ENCODE peak calls at places on chromosomes 3 and 15, in five cellular contexts. O is psoas muscle, F is hippocampal formation, K is HEK293T, N is pancreas. V is an unnamed sample.

GRCh38 chr3:112811150-112811884 is 35.3 kb downstream of the CD200R1L start:
- DNase-seq in N (no peak), O (peak; percentile 18), F (no peak), K (no peak), V (peak; percentile 23)

GRCh38 chr3:46538803-46539442 is 27.2 kb downstream of the LRRC2 start:
- DNase-seq in K (no peak), O (peak; percentile 41), F (peak; percentile 5), N (no peak), V (no peak)

GRCh38 chr15:69648775-69649735 is 196.4 kb downstream of the RPLP1 start:
- DNase-seq in F (no peak), N (peak; percentile 8), O (no peak), K (no peak), V (no peak)

GRCh38 chr15:62835351-62835750 is 207.2 kb upstream of the TPM1 start:
- DNase-seq in O (peak; percentile 47), F (no peak), N (peak; percentile 79), K (no peak), V (no peak)

GRCh38 chr15:80787238-80787805 is 8.2 kb downstream of the CEMIP start:
- DNase-seq in N (no peak), O (no peak), K (no peak), F (no peak), V (no peak)

GRCh38 chr15:83571820-83572707 is 81.9 kb upstream of the ADAMTSL3 start:
- DNase-seq in O (no peak), K (peak; percentile 39), N (no peak), F (no peak), V (no peak)

GRCh38 chr15:29711531-29711930 is 110.7 kb downstream of the TJP1 start:
- DNase-seq in F (no peak), N (no peak), O (no peak), K (no peak), V (no peak)

GRCh38 chr3:9838856-9839255 is 5.0 kb downstream of the RPUSD3 start:
- DNase-seq in N (no peak), O (no peak), K (no peak), F (no peak), V (no peak)

GRCh38 chr15:53072077-53072476 is 281.9 kb upstream of the ONECUT1 start:
- DNase-seq in K (peak; percentile 28), O (peak; percentile 16), N (peak; percentile 95), F (no peak), V (no peak)

GRCh38 chr15:38894260-38894948 is 329.8 kb upstream of the RASGRP1 start:
- DNase-seq in N (no peak), F (no peak), K (no peak), O (no peak), V (peak; percentile 75)

GRCh38 chr3:73868688-73869315 is 244.1 kb upstream of the PDZRN3 start:
- DNase-seq in O (no peak), N (no peak), K (peak; percentile 23), F (peak; percentile 3), V (no peak)

GRCh38 chr3:134677196-134677986 is 26.6 kb upstream of the KY start:
- DNase-seq in F (no peak), K (peak; percentile 57), O (no peak), N (no peak), V (no peak)

GRCh38 chr3:178392553-178392952 is 143.7 kb upstream of the KCNMB2 start:
- DNase-seq in O (no peak), K (no peak), N (no peak), F (no peak), V (peak; percentile 17)

GRCh38 chr15:65217526-65218482 is 6.5 kb upstream of the CILP start:
- DNase-seq in K (no peak), N (no peak), F (no peak), O (no peak), V (no peak)

V was measured in amniotic stem cell.